ENCODE peak calls at places on chromosome X, in eight cellular contexts. G, H, W, U, N, T, A and C are unnamed samples.

GRCh38 chrX:53282313-53282712 is 929 bp upstream of the IQSEC2 start:
- DNase-seq in G (peak; percentile 22), H (no peak), W (no peak), U (no peak), N (no peak), T (peak; percentile 46), A (no peak), C (no peak)

GRCh38 chrX:142089193-142089592 is 115.9 kb downstream of the MAGEC2 start:
- DNase-seq in G (peak; percentile 9), H (no peak), W (no peak), U (peak; percentile 17), N (no peak), T (no peak), A (no peak), C (no peak)

GRCh38 chrX:18424482-18425198 is 768 bp upstream of the CDKL5 start:
- DNase-seq in G (peak; percentile 31), H (peak; percentile 68), W (peak; percentile 38), U (peak; percentile 48), N (peak; percentile 19), T (no peak), A (peak; percentile 36), C (peak; percentile 48)

GRCh38 chrX:106726485-106727437 is at the start of gene RNF128:
- DNase-seq in G (peak; percentile 23), H (no peak), W (peak; percentile 74), U (peak; percentile 76), N (peak; percentile 76), T (peak; percentile 88), A (no peak), C (no peak)

GRCh38 chrX:18674788-18675735 is 3.2 kb upstream of the RS1 start:
- DNase-seq in G (peak; percentile 68), H (peak; percentile 77), W (peak; percentile 67), U (peak; percentile 86), N (peak; percentile 78), T (peak; percentile 88), A (peak; percentile 88), C (peak; percentile 86)

GRCh38 chrX:72382199-72382590 is 76.5 kb upstream of the CITED1 start:
- DNase-seq in G (no peak), H (no peak), W (no peak), U (no peak), N (no peak), T (no peak), A (no peak), C (no peak)

GRCh38 chrX:151680805-151681204 is 14.5 kb upstream of the PRRG3 start:
- DNase-seq in G (peak; percentile 3), H (peak; percentile 44), W (peak; percentile 81), U (peak; percentile 65), N (peak; percentile 57), T (peak; percentile 91), A (peak; percentile 49), C (peak; percentile 60)

GRCh38 chrX:54181196-54181953 is 1.7 kb downstream of the FAM120C start:
- DNase-seq in G (peak; percentile 67), H (no peak), W (no peak), U (no peak), N (no peak), T (no peak), A (no peak), C (no peak)

GRCh38 chrX:50609796-50610195 is 139.2 kb upstream of the DGKK start:
- DNase-seq in G (peak; percentile 29), H (no peak), W (no peak), U (no peak), N (no peak), T (no peak), A (no peak), C (no peak)

GRCh38 chrX:103220511-103221406 is 5.9 kb downstream of the BEX4 start:
- DNase-seq in G (no peak), H (no peak), W (peak; percentile 31), U (no peak), N (no peak), T (no peak), A (no peak), C (no peak)

GRCh38 chrX:155778844-155779553 is 102.1 kb upstream of the VAMP7 start:
- DNase-seq in G (no peak), H (no peak), W (no peak), U (no peak), N (no peak), T (no peak), A (no peak), C (no peak)

GRCh38 chrX:27823812-27824211 is 16.0 kb downstream of the MAGEB10 start:
- DNase-seq in G (no peak), H (no peak), W (no peak), U (no peak), N (no peak), T (no peak), A (no peak), C (no peak)

GRCh38 chrX:123626962-123627361 is 105.9 kb downstream of the THOC2 start:
- DNase-seq in G (peak; percentile 55), H (no peak), W (no peak), U (no peak), N (no peak), T (no peak), A (no peak), C (no peak)

GRCh38 chrX:154750301-154751120 is at the start of gene GAB3:
- DNase-seq in G (peak; percentile 16), H (no peak), W (peak; percentile 41), U (peak; percentile 47), N (peak; percentile 46), T (peak; percentile 71), A (peak; percentile 39), C (peak; percentile 47)

GRCh38 chrX:14359316-14359715 is 170.0 kb upstream of the GLRA2 start:
- DNase-seq in G (no peak), H (no peak), W (no peak), U (no peak), N (no peak), T (no peak), A (no peak), C (no peak)

GRCh38 chrX:153640045-153640686 is 6.8 kb upstream of the DUSP9 start:
- DNase-seq in G (no peak), H (no peak), W (no peak), U (peak; percentile 4), N (no peak), T (peak; percentile 33), A (no peak), C (peak; percentile 20)

GRCh38 chrX:22060952-22061351 is 28.8 kb downstream of the PHEX start:
- DNase-seq in G (no peak), H (no peak), W (no peak), U (no peak), N (no peak), T (no peak), A (no peak), C (no peak)

GRCh38 chrX:110248582-110248981 is 69.3 kb downstream of the AMMECR1 start:
- DNase-seq in G (no peak), H (no peak), W (no peak), U (no peak), N (no peak), T (no peak), A (no peak), C (no peak)

GRCh38 chrX:139446832-139447231 is 83.7 kb upstream of the F9 start:
- DNase-seq in G (no peak), H (no peak), W (no peak), U (no peak), N (no peak), T (no peak), A (no peak), C (no peak)

GRCh38 chrX:111467896-111468295 is 43.5 kb upstream of the SERTM2 start:
- DNase-seq in G (no peak), H (no peak), W (no peak), U (peak; percentile 41), N (no peak), T (no peak), A (no peak), C (no peak)

GRCh38 chrX:152817082-152817744 is 13.3 kb downstream of the CETN2 start:
- DNase-seq in G (peak; percentile 39), H (peak; percentile 11), W (peak; percentile 26), U (peak; percentile 46), N (peak; percentile 26), T (peak; percentile 72), A (no peak), C (no peak)

GRCh38 chrX:12497832-12498591 is 293.2 kb upstream of the PRPS2 start:
- DNase-seq in G (no peak), H (peak; percentile 59), W (peak; percentile 60), U (peak; percentile 19), N (no peak), T (peak; percentile 79), A (peak; percentile 23), C (peak; percentile 20)
- TF ChIP-seq CTCF in G (no peak), H (peak; percentile 76), W (peak; percentile 57), U (peak; percentile 20), N (no peak), T (peak; percentile 85), A (peak; percentile 34), C (peak; percentile 60)

DNA sequence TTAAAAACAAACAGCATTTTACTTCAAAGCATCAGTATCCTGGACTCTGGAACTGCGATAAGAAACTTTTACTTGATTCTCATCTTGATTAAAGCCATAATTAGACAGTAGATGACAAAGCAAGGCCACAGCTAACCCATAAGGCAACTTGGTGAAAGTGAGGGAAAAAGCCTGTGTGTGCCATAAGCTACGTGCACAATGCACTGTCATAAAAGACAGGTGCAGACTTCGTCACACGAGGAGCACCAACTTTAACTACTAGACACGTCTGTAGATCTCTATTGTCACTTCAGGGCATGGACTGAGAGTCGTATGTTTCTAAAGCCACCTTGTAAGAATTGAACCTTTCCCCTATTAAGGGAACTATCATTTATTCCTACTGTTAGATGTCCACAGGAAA is 13.1 kb downstream of the CTPS2 start:
- DNase-seq in G (no peak), H (no peak), W (no peak), U (no peak), N (no peak), T (no peak), A (no peak), C (no peak)
- TF ChIP-seq CTCF in G (no peak), H (no peak), W (no peak), U (no peak), N (no peak), T (no peak), A (no peak), C (no peak)

DNA sequence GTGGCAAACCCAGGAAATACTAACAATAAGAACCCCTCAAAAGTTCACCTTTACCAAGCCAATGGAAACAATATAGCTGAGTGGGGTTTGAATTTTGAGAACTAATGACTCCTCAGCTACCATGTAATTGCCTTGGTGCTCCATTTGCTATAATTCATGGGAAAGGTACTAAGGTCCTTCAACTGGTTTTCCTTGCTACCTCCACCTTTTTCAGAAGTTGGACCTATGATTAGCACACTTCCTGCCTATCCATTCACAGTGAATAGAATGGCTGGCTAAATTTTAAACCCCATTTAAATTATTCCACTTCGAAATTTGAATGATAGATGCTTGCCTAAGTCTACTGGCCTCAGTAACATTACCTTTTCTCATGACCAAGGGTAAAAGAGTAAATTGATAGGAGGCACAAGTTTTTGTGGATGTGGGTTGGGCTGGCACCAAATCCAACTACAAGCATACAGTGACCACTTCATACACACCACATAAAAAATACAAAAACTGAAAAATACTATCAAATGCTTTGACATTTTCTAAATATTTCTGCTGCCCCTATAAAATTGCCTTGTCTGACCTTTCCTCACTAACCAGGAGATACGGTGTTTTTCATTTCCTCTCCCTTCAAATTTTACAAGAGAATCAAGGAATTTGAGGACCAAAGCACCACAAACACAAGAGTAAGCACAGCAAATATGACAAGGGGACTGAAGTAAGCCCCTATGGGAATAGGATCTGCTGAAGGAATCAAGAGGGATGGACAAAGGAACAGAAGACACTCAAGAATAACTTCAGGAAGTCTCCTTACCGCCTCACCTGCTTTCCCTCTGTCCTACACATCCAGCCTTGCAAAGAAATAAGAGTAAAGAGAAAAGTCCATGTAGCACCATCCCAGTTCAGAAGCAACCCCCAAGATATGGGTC is 255.5 kb downstream of the CHIC1 start:
- DNase-seq in G (no peak), H (no peak), W (no peak), U (no peak), N (no peak), T (no peak), A (no peak), C (no peak)
- TF ChIP-seq CTCF in G (no peak), H (no peak), W (no peak), U (no peak), N (no peak), T (no peak), A (no peak), C (no peak)

GRCh38 chrX:7194606-7195005 is 46.7 kb upstream of the PUDP start:
- DNase-seq in G (no peak), H (no peak), W (no peak), U (no peak), N (no peak), T (no peak), A (no peak), C (no peak)
- TF ChIP-seq CTCF in G (no peak), H (no peak), W (no peak), U (no peak), N (no peak), T (no peak), A (no peak), C (no peak)